ENCODE peak calls at places on chromosomes 5 and 9, in five cellular contexts. H is transverse colon; B is CD8-positive, alpha-beta T cell; K is Panc1; X is OCI-LY7. Q is an unnamed sample.

GRCh38 chr9:129309041-129309430 is 131.0 kb upstream of the IER5L start:
- DNase-seq in X (no peak), H (no peak), K (no peak), B (no peak), Q (peak; percentile 17)

GRCh38 chr5:122999947-123000563 is 36.5 kb downstream of the PPIC start:
- DNase-seq in B (no peak), X (peak; percentile 47), H (peak; percentile 27), K (peak; percentile 17), Q (peak; percentile 67)

GRCh38 chr5:34042302-34042701 is 711 bp downstream of the C1QTNF3 start:
- DNase-seq in B (no peak), H (no peak), X (no peak), K (no peak), Q (no peak)

GRCh38 chr9:29456940-29457339 is 1883.7 kb upstream of the C9orf72 start:
- DNase-seq in X (no peak), K (no peak), H (no peak), B (no peak), Q (no peak)

GRCh38 chr9:123561055-123561454 is 205.1 kb downstream of the CRB2 start:
- DNase-seq in X (no peak), H (no peak), K (no peak), B (no peak), Q (no peak)

GRCh38 chr5:161847896-161848510 is at the start of gene GABRA1:
- DNase-seq in K (no peak), B (no peak), H (no peak), X (no peak), Q (no peak)

GRCh38 chr5:121793791-121794190 is 57.9 kb upstream of the FTMT start:
- DNase-seq in K (no peak), B (no peak), X (no peak), H (no peak), Q (no peak)

GRCh38 chr5:6464441-6464840 is 15.8 kb downstream of the UBE2QL1 start:
- DNase-seq in B (no peak), H (no peak), X (no peak), K (no peak), Q (no peak)

GRCh38 chr5:180494510-180495181 is 467 bp downstream of the CNOT6 start:
- DNase-seq in X (peak; percentile 54), H (peak; percentile 38), B (peak; percentile 31), K (no peak), Q (peak; percentile 50)

GRCh38 chr5:134380367-134380766 is 9.0 kb downstream of the UBE2B start:
- DNase-seq in H (no peak), X (no peak), K (no peak), B (no peak), Q (no peak)

GRCh38 chr5:157518963-157519362 is 56.6 kb downstream of the ADAM19 start:
- DNase-seq in X (no peak), K (no peak), B (no peak), H (no peak), Q (no peak)

GRCh38 chr5:51398875-51399635 is 15.8 kb downstream of the ISL1 start:
- DNase-seq in H (no peak), X (no peak), K (no peak), B (no peak), Q (no peak)

GRCh38 chr9:94568250-94568889 is 13.5 kb downstream of the PCAT7 start:
- DNase-seq in H (no peak), B (no peak), K (no peak), X (no peak), Q (no peak)

GRCh38 chr5:73132759-73133158 is 12.4 kb downstream of the TMEM171 start:
- DNase-seq in B (no peak), K (no peak), H (no peak), X (no peak), Q (no peak)

DNA sequence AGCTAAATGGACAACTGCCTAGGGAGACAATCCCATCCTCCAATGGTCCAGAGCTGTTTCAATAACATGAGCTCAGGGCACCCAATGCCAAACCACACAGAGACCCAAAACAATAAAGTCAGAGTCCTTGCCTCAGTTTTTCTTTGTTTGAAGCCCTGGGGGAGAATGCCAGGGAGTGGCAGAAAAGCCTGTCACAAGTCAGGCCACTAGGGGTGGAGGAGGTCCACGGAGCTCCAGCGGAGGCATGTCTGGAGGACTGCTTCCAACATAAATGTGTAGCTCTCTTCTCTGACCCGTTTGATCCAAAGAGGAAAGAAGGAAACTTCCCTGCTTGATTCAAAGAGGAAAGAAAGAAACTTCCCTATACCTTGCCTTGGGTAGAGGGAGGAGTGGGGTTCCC is 175.3 kb downstream of the HSPA4 start:
- DNase-seq in H (no peak), B (no peak), K (no peak), X (no peak), Q (no peak)
- H3K4me1 ChIP-seq in H (peaks cover 15% of the 10 kb centered on the region), B (no peaks in the 10 kb centered on the region), K (no peaks in the 10 kb centered on the region), X (no peaks in the 10 kb centered on the region), Q (peaks cover 6% of the 10 kb centered on the region)

DNA sequence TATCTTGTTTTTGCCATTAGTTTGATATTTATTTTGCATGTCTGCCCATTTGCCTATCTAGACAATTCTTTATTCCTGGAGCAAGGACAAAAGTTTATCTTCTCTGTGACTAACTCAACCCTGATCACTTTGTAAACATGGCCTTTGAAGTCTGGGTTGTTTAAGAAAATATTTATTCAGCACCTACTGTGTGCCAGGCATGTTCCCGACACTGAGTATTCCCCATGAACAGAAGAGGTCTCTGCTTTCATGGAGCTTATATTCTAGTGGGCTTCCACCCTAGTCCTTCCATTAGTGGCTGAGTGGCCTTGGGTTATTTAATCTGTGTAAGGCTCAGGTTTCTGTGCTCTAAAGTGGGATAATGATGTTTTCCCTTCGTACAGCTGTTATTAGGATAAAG is 49.7 kb downstream of the SEMA6A start:
- DNase-seq in K (no peak), B (no peak), X (no peak), H (no peak), Q (no peak)
- H3K4me1 ChIP-seq in K (no peaks in the 10 kb centered on the region), B (no peaks in the 10 kb centered on the region), X (no peaks in the 10 kb centered on the region), H (peaks cover 47% of the 10 kb centered on the region), Q (peaks cover 6% of the 10 kb centered on the region)

GRCh38 chr9:112380102-112380581 is at the start of gene HSDL2:
- DNase-seq in K (no peak), X (peak; percentile 33), H (peak; percentile 60), B (no peak), Q (peak; percentile 52)
- H3K4me1 ChIP-seq in K (peaks cover 7% of the 10 kb centered on the region), X (peaks cover 48% of the 10 kb centered on the region), H (peaks cover 41% of the 10 kb centered on the region), B (peaks cover 27% of the 10 kb centered on the region), Q (peaks cover 41% of the 10 kb centered on the region)

DNA sequence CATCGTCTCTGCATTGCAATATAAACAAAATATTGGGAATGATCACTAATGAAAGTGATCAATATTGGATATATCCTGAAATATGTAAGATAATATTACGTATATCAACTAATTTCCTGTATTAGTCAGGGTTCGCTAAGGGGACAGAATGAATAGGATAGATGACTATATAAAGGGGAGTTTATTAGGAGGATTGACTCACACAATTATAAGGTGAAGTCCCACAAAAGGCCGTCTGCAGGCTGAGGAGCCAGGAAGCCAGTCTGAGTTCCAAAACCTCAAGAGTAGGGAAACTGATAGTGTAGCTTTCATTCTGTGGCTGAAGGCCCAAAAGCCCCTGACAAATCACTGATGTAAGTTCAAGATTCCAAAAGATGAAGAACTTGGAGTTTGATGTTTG is 561.1 kb downstream of the PRDM9 start:
- DNase-seq in K (no peak), B (no peak), X (no peak), H (no peak), Q (no peak)
- H3K4me1 ChIP-seq in K (no peaks in the 10 kb centered on the region), B (no peaks in the 10 kb centered on the region), X (no peaks in the 10 kb centered on the region), H (no peaks in the 10 kb centered on the region), Q (peaks cover 4% of the 10 kb centered on the region)

GRCh38 chr5:139667730-139668063 is 19.5 kb downstream of the CXXC5 start:
- DNase-seq in X (no peak), K (no peak), B (no peak), H (no peak), Q (no peak)
- H3K4me1 ChIP-seq in X (peaks cover 89% of the 10 kb centered on the region), K (peaks cover 96% of the 10 kb centered on the region), B (peaks cover 53% of the 10 kb centered on the region), H (peaks cover 37% of the 10 kb centered on the region), Q (peaks cover 100% of the 10 kb centered on the region)

GRCh38 chr5:39760385-39761198 is 335.8 kb upstream of the DAB2 start:
- DNase-seq in K (peak; percentile 86), H (no peak), B (no peak), X (no peak), Q (no peak)
- H3K4me1 ChIP-seq in K (no peaks in the 10 kb centered on the region), H (no peaks in the 10 kb centered on the region), B (no peaks in the 10 kb centered on the region), X (no peaks in the 10 kb centered on the region), Q (no peaks in the 10 kb centered on the region)